ENCODE peak calls at places on chromosome 7, in five cellular contexts. S is stimulated activated CD4-positive, alpha-beta T cell treated with anti-CD3 and anti-CD28 coated beads, Interleukin-12 subunit alpha, Interleukin-12 subunit beta, amount 100 ng/mL, for 4 hours; F is cardiac fibroblast; Y is stimulated activated CD8-positive, alpha-beta memory T cell treated with anti-CD3 and anti-CD28 coated beads, Interleukin-4, amount 100 ng/mL, for 4 hours; L is glomerular endothelial cell. R is an unnamed sample.

GRCh38 chr7:30148951-30149459 is 14.2 kb downstream of the MTURN start:
- DNase-seq in S (no peak), F (no peak), Y (no peak), L (no peak), R (no peak)

GRCh38 chr7:2209146-2209960 is 23.4 kb downstream of the MAD1L1 start:
- DNase-seq in S (peak), F (peak), Y (peak), L (no peak), R (peak)

GRCh38 chr7:131554880-131555516 is 1.4 kb downstream of the PODXL start:
- DNase-seq in S (no peak), F (no peak), Y (no peak), L (no peak), R (no peak)

GRCh38 chr7:774161-775109 is 47.4 kb upstream of the PRKAR1B start:
- DNase-seq in S (peak), F (peak), Y (peak), L (no peak), R (no peak)

GRCh38 chr7:2488272-2488645 is 12.1 kb upstream of the GRIFIN start:
- DNase-seq in S (no peak), F (peak), Y (no peak), L (no peak), R (peak)

GRCh38 chr7:139853576-139854511 is 24.8 kb downstream of the TBXAS1 start:
- DNase-seq in S (no peak), F (peak), Y (no peak), L (no peak), R (peak)

GRCh38 chr7:67438174-67438837 is 441.7 kb downstream of the TYW1 start:
- DNase-seq in S (no peak), F (no peak), Y (no peak), L (no peak), R (no peak)

GRCh38 chr7:127905491-127906330 is 125.5 kb downstream of the LRRC4 start:
- DNase-seq in S (no peak), F (no peak), Y (no peak), L (no peak), R (peak)

GRCh38 chr7:152054377-152055230 is 29.1 kb downstream of the GALNT11 start:
- DNase-seq in S (no peak), F (peak), Y (no peak), L (no peak), R (peak)

GRCh38 chr7:96720843-96721242 is 11.2 kb upstream of the SEM1 start:
- DNase-seq in S (no peak), F (peak), Y (no peak), L (no peak), R (no peak)

GRCh38 chr7:155796381-155797261 is 15.6 kb downstream of the SHH start:
- DNase-seq in S (peak), F (peak), Y (peak), L (no peak), R (no peak)

GRCh38 chr7:155299539-155300202 is 2.0 kb downstream of the INSIG1 start:
- DNase-seq in S (no peak), F (no peak), Y (no peak), L (no peak), R (no peak)